ENCODE peak calls at places on chromosomes 6 and 20, in seven cellular contexts. U, N, F, X, D, B and P are unnamed samples.

GRCh38 chr20:19291024-19291817 is 78.8 kb downstream of the SLC24A3 start:
- DNase-seq in U (no peak), N (no peak), F (no peak), X (peak; percentile 48), D (no peak), B (no peak), P (no peak)

GRCh38 chr6:110563711-110564110 is 87.3 kb upstream of the SLC22A16 start:
- DNase-seq in U (no peak), N (no peak), F (no peak), X (no peak), D (no peak), B (no peak), P (no peak)

GRCh38 chr6:18122128-18123093 is at the start of gene NHLRC1:
- DNase-seq in U (peak; percentile 94), N (peak; percentile 82), F (peak; percentile 96), X (peak; percentile 84), D (peak; percentile 35), B (peak; percentile 81), P (peak; percentile 91)

GRCh38 chr6:45737331-45738056 is 278.2 kb downstream of the CLIC5 start:
- DNase-seq in U (no peak), N (no peak), F (no peak), X (no peak), D (no peak), B (no peak), P (no peak)

GRCh38 chr20:33781945-33782344 is 29.2 kb upstream of the CHMP4B start:
- DNase-seq in U (no peak), N (no peak), F (no peak), X (no peak), D (no peak), B (no peak), P (no peak)

GRCh38 chr6:125818225-125818657 is 27.5 kb downstream of the NCOA7 start:
- DNase-seq in U (no peak), N (peak; percentile 17), F (no peak), X (no peak), D (no peak), B (no peak), P (no peak)

GRCh38 chr6:53287336-53288225 is 61.2 kb downstream of the ELOVL5 start:
- DNase-seq in U (no peak), N (no peak), F (no peak), X (no peak), D (no peak), B (no peak), P (no peak)

GRCh38 chr6:86153529-86153928 is 510.8 kb upstream of the SYNCRIP start:
- DNase-seq in U (peak; percentile 81), N (no peak), F (no peak), X (no peak), D (no peak), B (no peak), P (no peak)

GRCh38 chr6:140208286-140208685 is 833.8 kb upstream of the CITED2 start:
- DNase-seq in U (no peak), N (no peak), F (no peak), X (no peak), D (no peak), B (no peak), P (no peak)

GRCh38 chr20:14055127-14055742 is 59.9 kb downstream of the MACROD2 start:
- DNase-seq in U (no peak), N (peak; percentile 61), F (no peak), X (no peak), D (no peak), B (no peak), P (no peak)

GRCh38 chr6:45436544-45437440 is 59.1 kb upstream of the SUPT3H start:
- DNase-seq in U (no peak), N (peak; percentile 89), F (no peak), X (no peak), D (no peak), B (no peak), P (no peak)

GRCh38 chr6:38499697-38500096 is 140.0 kb downstream of the BTBD9 start:
- DNase-seq in U (no peak), N (no peak), F (no peak), X (no peak), D (no peak), B (no peak), P (no peak)

GRCh38 chr6:53441761-53442160 is 93.0 kb upstream of the ELOVL5 start:
- DNase-seq in U (no peak), N (peak; percentile 67), F (no peak), X (no peak), D (no peak), B (no peak), P (no peak)

GRCh38 chr6:107323133-107323785 is 136.1 kb downstream of the PDSS2 start:
- DNase-seq in U (no peak), N (peak; percentile 66), F (no peak), X (no peak), D (no peak), B (no peak), P (no peak)

GRCh38 chr6:105522626-105523322 is 119.9 kb upstream of the PREP start:
- DNase-seq in U (no peak), N (peak; percentile 58), F (no peak), X (no peak), D (no peak), B (no peak), P (no peak)

GRCh38 chr6:130602151-130602770 is 224.9 kb upstream of the SMLR1 start:
- DNase-seq in U (no peak), N (peak; percentile 98), F (no peak), X (no peak), D (no peak), B (no peak), P (no peak)

GRCh38 chr6:157760589-157761330 is 62.3 kb upstream of the SNX9 start:
- DNase-seq in U (no peak), N (peak; percentile 90), F (no peak), X (no peak), D (no peak), B (no peak), P (no peak)

GRCh38 chr6:167510648-167511047 is 185.8 kb downstream of the TTLL2 start:
- DNase-seq in U (no peak), N (no peak), F (no peak), X (no peak), D (no peak), B (no peak), P (no peak)

GRCh38 chr20:52532674-52533073 is 341.1 kb upstream of the ZFP64 start:
- DNase-seq in U (no peak), N (no peak), F (no peak), X (no peak), D (no peak), B (no peak), P (no peak)

GRCh38 chr6:110590821-110591351 is 114.5 kb upstream of the SLC22A16 start:
- DNase-seq in U (no peak), N (peak; percentile 71), F (no peak), X (no peak), D (no peak), B (no peak), P (no peak)

GRCh38 chr6:74940211-74940610 is 265.6 kb downstream of the COL12A1 start:
- DNase-seq in U (no peak), N (peak; percentile 8), F (no peak), X (no peak), D (no peak), B (no peak), P (no peak)

GRCh38 chr20:16535281-16535680 is 38.0 kb downstream of the KIF16B start:
- DNase-seq in U (no peak), N (no peak), F (no peak), X (no peak), D (no peak), B (no peak), P (no peak)

GRCh38 chr20:32444474-32445220 is 86.5 kb downstream of the ASXL1 start:
- DNase-seq in U (no peak), N (no peak), F (no peak), X (no peak), D (no peak), B (peak; percentile 3), P (peak; percentile 15)

GRCh38 chr6:19332806-19333460 is 504.2 kb upstream of the ID4 start:
- DNase-seq in U (no peak), N (no peak), F (no peak), X (no peak), D (no peak), B (no peak), P (no peak)

GRCh38 chr6:81790034-81790433 is 37.6 kb upstream of the TENT5A start:
- DNase-seq in U (no peak), N (no peak), F (no peak), X (no peak), D (no peak), B (no peak), P (no peak)

GRCh38 chr6:47308674-47309325 is 905 bp downstream of the TNFRSF21 start:
- DNase-seq in U (peak; percentile 34), N (peak; percentile 19), F (peak; percentile 75), X (peak; percentile 19), D (no peak), B (no peak), P (peak; percentile 29)

GRCh38 chr6:43524483-43524961 is 7.6 kb downstream of the POLR1C start:
- DNase-seq in U (no peak), N (no peak), F (no peak), X (no peak), D (no peak), B (no peak), P (peak; percentile 44)
- TF ChIP-seq POLR2A in U (no peak), N (no peak), F (no peak), X (no peak), D (no peak), B (no peak), P (no peak)

DNA sequence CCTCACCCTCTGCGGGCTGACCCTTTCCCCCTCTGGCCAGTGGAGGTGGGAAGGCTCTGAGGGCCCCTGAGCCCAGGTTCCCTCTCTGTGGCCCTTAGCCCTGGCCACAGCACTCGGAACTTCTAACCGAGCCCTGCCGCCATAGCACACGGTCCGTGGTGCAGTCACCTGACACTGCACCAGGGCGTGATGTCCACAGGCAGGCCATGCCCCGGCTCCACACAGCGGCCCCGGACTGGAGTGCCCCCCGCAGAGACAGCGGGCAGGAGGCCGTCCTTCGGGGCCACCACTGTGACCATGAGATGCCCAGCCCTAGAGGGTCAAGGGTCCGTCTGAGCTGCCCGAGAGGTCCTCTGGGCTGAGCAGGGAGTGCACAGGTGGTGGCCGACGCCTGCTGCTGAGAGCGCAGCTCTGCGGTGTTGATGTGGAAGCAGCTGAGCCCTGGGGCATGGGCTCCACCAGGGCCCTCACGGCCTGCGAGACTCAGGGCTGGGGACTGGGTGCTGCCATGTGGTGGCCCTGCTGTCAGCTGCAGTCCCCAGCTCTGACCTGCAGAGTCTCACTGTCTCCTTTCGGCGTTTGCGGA is 11.2 kb upstream of the BHLHE23 start:
- DNase-seq in U (no peak), N (no peak), F (peak; percentile 73), X (no peak), D (no peak), B (no peak), P (no peak)
- H3K27me3 ChIP-seq in U (peaks cover 28% of the 10 kb centered on the region), N (peaks cover 77% of the 10 kb centered on the region), F (peaks cover 18% of the 10 kb centered on the region), X (no peaks in the 10 kb centered on the region), D (peaks cover 100% of the 10 kb centered on the region), B (no peaks in the 10 kb centered on the region), P (peaks cover 95% of the 10 kb centered on the region)

DNA sequence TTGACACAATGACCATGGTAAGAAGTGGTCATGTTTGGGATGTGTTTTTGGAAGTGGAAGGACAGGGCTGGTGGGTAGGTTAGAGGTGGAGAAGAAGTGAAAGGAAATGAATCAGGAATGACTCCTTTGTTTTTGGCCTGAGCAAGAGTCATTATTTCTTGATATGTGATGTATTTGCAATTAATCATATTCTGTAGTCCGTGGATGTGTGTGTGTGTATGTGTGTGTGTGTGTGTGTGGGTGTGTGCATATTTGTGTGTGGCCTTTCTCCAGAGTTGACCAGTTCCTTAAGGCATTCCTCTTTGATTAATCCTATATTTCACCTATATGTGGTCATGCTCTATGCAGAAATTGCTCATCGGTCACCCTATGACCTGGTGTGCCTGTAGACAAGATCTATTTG is 130.7 kb downstream of the UTRN start:
- DNase-seq in U (no peak), N (peak; percentile 84), F (no peak), X (no peak), D (no peak), B (no peak), P (no peak)
- TF ChIP-seq POLR2A in U (no peak), N (no peak), F (no peak), X (no peak), D (no peak), B (no peak), P (no peak)

GRCh38 chr20:57051096-57051495 is 215.3 kb downstream of the BMP7 start:
- DNase-seq in U (no peak), N (no peak), F (no peak), X (no peak), D (no peak), B (no peak), P (no peak)
- H3K27me3 ChIP-seq in U (no peaks in the 10 kb centered on the region), N (no peaks in the 10 kb centered on the region), F (no peaks in the 10 kb centered on the region), X (no peaks in the 10 kb centered on the region), D (peaks cover 12% of the 10 kb centered on the region), B (no peaks in the 10 kb centered on the region), P (peaks cover 31% of the 10 kb centered on the region)